ENCODE peak calls at places on chromosomes 16 and 17, in six cellular contexts. One of them, this sample, is unnamed.

GRCh38 chr17:50677851-50678375 is 29.8 kb downstream of the ANKRD40 start:
- DNase-seq in mucosa of descending colon: no peak
- DNase-seq in foreskin keratinocyte: no peak
- DNase-seq in omental fat pad: no peak
- DNase-seq in HT1080: no peak
- DNase-seq in uterus: no peak
- DNase-seq in this sample: no peak

GRCh38 chr17:59327891-59328290 is 3.6 kb upstream of the YPEL2 start:
- DNase-seq in mucosa of descending colon: no peak
- DNase-seq in foreskin keratinocyte: no peak
- DNase-seq in omental fat pad: no peak
- DNase-seq in HT1080: peak
- DNase-seq in uterus: no peak
- DNase-seq in this sample: no peak

GRCh38 chr17:71440513-71440912 is 680.3 kb upstream of the SOX9 start:
- DNase-seq in mucosa of descending colon: peak
- DNase-seq in foreskin keratinocyte: no peak
- DNase-seq in omental fat pad: no peak
- DNase-seq in HT1080: no peak
- DNase-seq in uterus: no peak
- DNase-seq in this sample: no peak

GRCh38 chr17:2436516-2436915 is 35.7 kb upstream of the MNT start:
- DNase-seq in mucosa of descending colon: no peak
- DNase-seq in foreskin keratinocyte: no peak
- DNase-seq in omental fat pad: no peak
- DNase-seq in HT1080: no peak
- DNase-seq in uterus: no peak
- DNase-seq in this sample: no peak

GRCh38 chr17:78390241-78391050 is 12.0 kb downstream of the PGS1 start:
- DNase-seq in mucosa of descending colon: no peak
- DNase-seq in foreskin keratinocyte: peak
- DNase-seq in omental fat pad: no peak
- DNase-seq in HT1080: peak
- DNase-seq in uterus: peak
- DNase-seq in this sample: peak

GRCh38 chr16:67163903-67164558 is 514 bp upstream of the HSF4 start:
- DNase-seq in mucosa of descending colon: no peak
- DNase-seq in foreskin keratinocyte: no peak
- DNase-seq in omental fat pad: no peak
- DNase-seq in HT1080: no peak
- DNase-seq in uterus: no peak
- DNase-seq in this sample: no peak

GRCh38 chr16:27632267-27632666 is 82.3 kb downstream of the KATNIP start:
- DNase-seq in mucosa of descending colon: no peak
- DNase-seq in foreskin keratinocyte: no peak
- DNase-seq in omental fat pad: no peak
- DNase-seq in HT1080: no peak
- DNase-seq in uterus: no peak
- DNase-seq in this sample: no peak

GRCh38 chr17:10661377-10661906 is 4.3 kb upstream of the MYH3 start:
- DNase-seq in mucosa of descending colon: no peak
- DNase-seq in foreskin keratinocyte: no peak
- DNase-seq in omental fat pad: no peak
- DNase-seq in HT1080: no peak
- DNase-seq in uterus: no peak
- DNase-seq in this sample: no peak

GRCh38 chr17:44989552-44990138 is 21.5 kb upstream of the C1QL1 start:
- DNase-seq in mucosa of descending colon: no peak
- DNase-seq in foreskin keratinocyte: no peak
- DNase-seq in omental fat pad: no peak
- DNase-seq in HT1080: no peak
- DNase-seq in uterus: no peak
- DNase-seq in this sample: no peak

GRCh38 chr16:67389911-67390815 is 3.1 kb downstream of the TPPP3 start:
- DNase-seq in mucosa of descending colon: no peak
- DNase-seq in foreskin keratinocyte: no peak
- DNase-seq in omental fat pad: no peak
- DNase-seq in HT1080: no peak
- DNase-seq in uterus: no peak
- DNase-seq in this sample: no peak